ENCODE peak calls at places on chromosomes 3 and 15, in eight cellular contexts. Z, I, T, K, A, E, W and Q are unnamed samples. For H3K4me1, the result is how much of the 10 kb centered on the place peaks cover.

GRCh38 chr3:119330858-119331257 is 36.7 kb downstream of the ARHGAP31 start:
- DNase-seq in Z (no peak), I (no peak), T (no peak), K (no peak), A (no peak), E (no peak), W (no peak), Q (no peak)

GRCh38 chr3:178420033-178420432 is 116.2 kb upstream of the KCNMB2 start:
- DNase-seq in Z (peak), I (no peak), T (no peak), K (no peak), A (no peak), E (no peak), W (no peak), Q (no peak)

GRCh38 chr3:65751123-65751700 is 287.5 kb downstream of the MAGI1 start:
- DNase-seq in Z (peak), I (peak), T (no peak), K (peak), A (no peak), E (no peak), W (peak), Q (peak)

GRCh38 chr15:67771201-67771600 is 54.1 kb upstream of the SKOR1 start:
- DNase-seq in Z (peak), I (no peak), T (no peak), K (no peak), A (no peak), E (no peak), W (no peak), Q (no peak)

GRCh38 chr3:88189361-88189810 is 39.6 kb downstream of the C3orf38 start:
- DNase-seq in Z (peak), I (no peak), T (no peak), K (peak), A (no peak), E (no peak), W (no peak), Q (no peak)

GRCh38 chr15:68402432-68403160 is 29.4 kb downstream of the ITGA11 start:
- DNase-seq in Z (no peak), I (no peak), T (peak), K (no peak), A (peak), E (no peak), W (no peak), Q (no peak)

GRCh38 chr3:195753609-195754008 is 32.8 kb downstream of the MUC20 start:
- DNase-seq in Z (no peak), I (no peak), T (no peak), K (no peak), A (no peak), E (no peak), W (no peak), Q (no peak)

GRCh38 chr15:47360296-47360695 is 357.0 kb upstream of the SEMA6D start:
- DNase-seq in Z (no peak), I (no peak), T (no peak), K (no peak), A (no peak), E (no peak), W (no peak), Q (no peak)

GRCh38 chr3:99505646-99506269 is 132.6 kb upstream of the COL8A1 start:
- DNase-seq in Z (no peak), I (no peak), T (peak), K (peak), A (no peak), E (no peak), W (peak), Q (peak)

GRCh38 chr3:98359993-98360675 is 6.5 kb downstream of the OR5K4 start:
- DNase-seq in Z (no peak), I (no peak), T (no peak), K (peak), A (no peak), E (no peak), W (no peak), Q (no peak)

GRCh38 chr15:50977157-50977556 is 68.7 kb downstream of the AP4E1 start:
- DNase-seq in Z (no peak), I (no peak), T (no peak), K (no peak), A (no peak), E (no peak), W (no peak), Q (no peak)

GRCh38 chr15:73927003-73927475 is 777 bp downstream of the LOXL1 start:
- DNase-seq in Z (peak), I (peak), T (peak), K (no peak), A (peak), E (no peak), W (peak), Q (peak)

GRCh38 chr15:37135225-37135624 is 34.9 kb upstream of the MEIS2 start:
- DNase-seq in Z (no peak), I (no peak), T (no peak), K (peak), A (no peak), E (no peak), W (no peak), Q (no peak)

GRCh38 chr15:51097553-51098330 is 3.0 kb upstream of the TNFAIP8L3 start:
- DNase-seq in Z (no peak), I (no peak), T (no peak), K (no peak), A (no peak), E (no peak), W (no peak), Q (no peak)

GRCh38 chr3:10722921-10723320 is 93.1 kb upstream of the SLC6A11 start:
- DNase-seq in Z (no peak), I (no peak), T (no peak), K (no peak), A (no peak), E (no peak), W (no peak), Q (no peak)

GRCh38 chr15:61155741-61156700 is 73.1 kb downstream of the RORA start:
- DNase-seq in Z (no peak), I (no peak), T (peak), K (no peak), A (peak), E (no peak), W (peak), Q (peak)

GRCh38 chr3:79516795-79517194 is 251.0 kb downstream of the ROBO1 start:
- DNase-seq in Z (no peak), I (no peak), T (no peak), K (no peak), A (no peak), E (no peak), W (no peak), Q (no peak)

GRCh38 chr3:157512534-157512933 is 9.3 kb upstream of the VEPH1 start:
- DNase-seq in Z (no peak), I (no peak), T (no peak), K (no peak), A (no peak), E (no peak), W (no peak), Q (no peak)

GRCh38 chr3:15271030-15271429 is 61.4 kb downstream of the SH3BP5 start:
- DNase-seq in Z (no peak), I (no peak), T (peak), K (no peak), A (peak), E (no peak), W (no peak), Q (no peak)

GRCh38 chr3:16484216-16484615 is 29.3 kb downstream of the RFTN1 start:
- DNase-seq in Z (peak), I (peak), T (peak), K (no peak), A (peak), E (no peak), W (no peak), Q (no peak)

GRCh38 chr3:126677862-126678549 is 23.1 kb upstream of the TXNRD3 start:
- DNase-seq in Z (no peak), I (no peak), T (no peak), K (no peak), A (no peak), E (no peak), W (no peak), Q (no peak)

GRCh38 chr3:178625053-178625600 is 88.9 kb downstream of the KCNMB2 start:
- DNase-seq in Z (no peak), I (no peak), T (no peak), K (no peak), A (no peak), E (no peak), W (no peak), Q (peak)

GRCh38 chr15:39018966-39019365 is 454.4 kb upstream of the RASGRP1 start:
- DNase-seq in Z (no peak), I (no peak), T (no peak), K (no peak), A (no peak), E (no peak), W (no peak), Q (no peak)

GRCh38 chr3:64717411-64717810 is 29.6 kb upstream of the ADAMTS9 start:
- DNase-seq in Z (no peak), I (no peak), T (no peak), K (no peak), A (no peak), E (no peak), W (no peak), Q (no peak)

GRCh38 chr15:28101983-28102441 is 2.9 kb upstream of the OCA2 start:
- DNase-seq in Z (no peak), I (no peak), T (peak), K (no peak), A (no peak), E (no peak), W (no peak), Q (no peak)

GRCh38 chr3:74426571-74426970 is 187.9 kb downstream of the CNTN3 start:
- DNase-seq in Z (no peak), I (no peak), T (no peak), K (no peak), A (no peak), E (no peak), W (no peak), Q (no peak)

GRCh38 chr3:64138046-64138445 is 87.2 kb downstream of the PRICKLE2 start:
- DNase-seq in Z (no peak), I (no peak), T (no peak), K (no peak), A (no peak), E (no peak), W (no peak), Q (no peak)

GRCh38 chr3:24832878-24833277 is 338.2 kb upstream of the THRB start:
- DNase-seq in Z (no peak), I (no peak), T (no peak), K (no peak), A (no peak), E (no peak), W (no peak), Q (no peak)

GRCh38 chr3:14150491-14151230 is 25.8 kb downstream of the TMEM43 start:
- DNase-seq in Z (no peak), I (no peak), T (no peak), K (no peak), A (no peak), E (no peak), W (no peak), Q (no peak)

GRCh38 chr15:101490922-101491738 is 1.6 kb upstream of the PCSK6 start:
- DNase-seq in Z (no peak), I (no peak), T (no peak), K (no peak), A (no peak), E (no peak), W (no peak), Q (no peak)

GRCh38 chr15:101488300-101489164 is 975 bp downstream of the PCSK6 start:
- DNase-seq in Z (no peak), I (no peak), T (no peak), K (no peak), A (no peak), E (no peak), W (no peak), Q (peak)

GRCh38 chr15:101490408-101490891 is 943 bp upstream of the PCSK6 start:
- DNase-seq in Z (no peak), I (no peak), T (no peak), K (no peak), A (no peak), E (no peak), W (no peak), Q (no peak)

GRCh38 chr15:101489633-101490407 is at the start of gene PCSK6:
- DNase-seq in Z (no peak), I (peak), T (no peak), K (peak), A (no peak), E (no peak), W (peak), Q (peak)

DNA sequence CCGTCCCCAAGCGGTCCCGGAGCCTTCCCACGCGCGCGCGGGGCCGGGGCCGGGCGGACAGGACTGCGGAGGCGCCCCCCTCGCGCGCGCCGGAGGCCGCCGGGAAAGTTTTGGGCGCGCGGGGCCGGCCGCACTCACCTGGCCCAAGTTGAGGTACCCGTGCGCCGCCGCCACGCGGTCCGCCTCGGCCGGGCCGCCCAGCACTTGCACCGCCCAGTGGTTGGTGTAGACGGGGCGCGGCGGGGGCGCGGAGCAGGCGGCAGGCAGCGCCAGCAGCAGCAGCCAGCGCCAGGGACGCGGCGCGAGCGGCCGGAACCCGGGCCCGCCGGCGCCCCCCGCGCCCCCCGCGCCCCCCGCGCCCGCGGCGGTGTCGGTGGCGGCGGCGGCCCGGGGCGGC is 273 bp downstream of the PCSK6 start:
- DNase-seq in Z (no peak), I (peak), T (no peak), K (peak), A (no peak), E (no peak), W (peak), Q (peak)
- H3K4me3 ChIP-seq in Z (no peak), I (no peak), T (peak), K (no peak), A (peak), E (no peak), W (peak), Q (peak)

DNA sequence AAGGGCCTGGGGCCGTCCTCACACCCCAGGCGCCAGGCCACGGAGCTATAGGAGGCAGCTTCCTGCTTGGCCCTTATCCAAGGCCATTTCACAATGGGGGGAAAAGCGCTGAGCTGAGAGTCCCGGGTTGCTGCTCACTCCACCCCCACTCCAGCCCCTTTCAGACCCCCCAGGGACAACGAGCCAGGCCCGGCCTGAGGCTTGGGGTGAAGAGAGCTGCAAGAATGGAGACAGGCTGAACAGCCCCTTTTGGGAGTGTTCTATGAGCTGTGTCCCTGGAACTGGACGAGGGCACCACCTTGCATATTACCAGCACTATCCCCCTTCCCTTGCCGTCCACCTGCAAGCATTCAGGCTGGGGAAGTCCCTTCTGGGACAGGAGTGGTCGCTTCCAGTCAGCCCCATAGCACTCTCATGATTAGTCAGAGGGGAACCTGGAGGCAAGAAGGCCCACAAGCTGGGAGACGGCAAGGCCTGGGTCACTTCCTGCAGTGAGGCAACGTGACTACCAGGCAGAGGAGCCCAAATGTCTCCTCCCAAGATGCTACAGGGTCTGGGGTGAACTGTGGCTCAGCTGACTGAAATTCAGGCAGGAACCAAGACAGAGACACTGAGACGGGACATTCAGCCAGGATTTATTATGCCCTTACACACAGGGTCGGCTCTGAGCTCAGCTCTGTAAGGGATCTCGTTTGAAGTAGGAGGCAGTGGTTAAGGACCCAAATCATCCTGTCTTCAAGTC is 8.6 kb upstream of the SRP14 start:
- DNase-seq in Z (no peak), I (no peak), T (peak), K (peak), A (peak), E (no peak), W (peak), Q (peak)
- H3K4me1 ChIP-seq in Z (under half), I (under half), T (half or more), K (half or more), A (under half), E (under half), W (under half), Q (under half)

DNA sequence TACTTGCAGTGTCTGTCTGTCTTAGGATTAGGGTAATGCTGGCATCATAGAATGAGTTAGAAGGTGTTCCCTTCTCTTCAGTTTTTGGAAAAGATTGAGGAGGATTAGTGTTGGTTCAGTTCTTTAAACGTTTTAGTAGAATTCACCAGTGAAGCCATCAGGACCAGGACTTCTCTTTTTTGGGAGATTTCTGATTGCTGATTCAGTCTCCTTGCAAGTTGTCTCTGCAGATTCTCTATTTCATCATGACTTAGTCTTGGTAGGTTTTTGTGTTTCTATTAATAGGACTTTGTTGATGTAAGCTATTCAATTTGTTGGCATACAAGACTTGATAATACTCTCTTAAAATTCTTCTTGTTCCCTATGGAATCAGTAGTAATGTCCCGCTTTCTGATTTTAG is 48.9 kb downstream of the STT3B start:
- DNase-seq in Z (no peak), I (no peak), T (no peak), K (no peak), A (no peak), E (no peak), W (no peak), Q (no peak)
- H3K4me3 ChIP-seq in Z (no peak), I (no peak), T (no peak), K (no peak), A (no peak), E (no peak), W (peak), Q (peak)

GRCh38 chr3:139764936-139765335 is 87.2 kb upstream of the NMNAT3 start:
- DNase-seq in Z (peak), I (no peak), T (no peak), K (no peak), A (no peak), E (no peak), W (no peak), Q (no peak)

GRCh38 chr3:139771331-139771730 is 93.6 kb upstream of the NMNAT3 start:
- DNase-seq in Z (no peak), I (no peak), T (no peak), K (no peak), A (no peak), E (no peak), W (no peak), Q (no peak)

GRCh38 chr3:139772539-139773500 is 95.0 kb upstream of the NMNAT3 start:
- DNase-seq in Z (peak), I (no peak), T (no peak), K (no peak), A (no peak), E (no peak), W (no peak), Q (no peak)

GRCh38 chr3:139774570-139775302 is 97.0 kb upstream of the NMNAT3 start:
- DNase-seq in Z (peak), I (peak), T (no peak), K (no peak), A (peak), E (no peak), W (peak), Q (peak)

GRCh38 chr3:139770577-139770976 is 92.8 kb upstream of the NMNAT3 start:
- DNase-seq in Z (no peak), I (no peak), T (no peak), K (no peak), A (no peak), E (no peak), W (no peak), Q (no peak)
- H3K4me1 ChIP-seq in Z (under half), I (under half), T (under half), K (under half), A (under half), E (under half), W (under half), Q (under half)

GRCh38 chr3:194057570-194058188 is 78.3 kb upstream of the HES1 start:
- DNase-seq in Z (no peak), I (no peak), T (no peak), K (no peak), A (no peak), E (no peak), W (no peak), Q (no peak)
- H3K4me3 ChIP-seq in Z (peak), I (no peak), T (peak), K (peak), A (peak), E (peak), W (peak), Q (peak)